ENCODE peak calls at places on chromosomes 1 and 21, in six cellular contexts. N, G, K, J, P and A are unnamed samples.

GRCh38 chr1:171226757-171227370 is 21.4 kb upstream of the FMO1 start:
- DNase-seq in K (peak; percentile 77), G (peak; percentile 81), J (peak; percentile 54), N (peak; percentile 87), P (peak; percentile 73), A (peak; percentile 78)

GRCh38 chr21:45543710-45544448 is 1.6 kb upstream of the SLC19A1 start:
- DNase-seq in K (no peak), P (no peak), N (no peak), G (no peak), J (peak; percentile 28), A (no peak)

GRCh38 chr21:46323227-46323709 is 402 bp downstream of the C21orf58 start:
- DNase-seq in N (peak; percentile 41), J (peak; percentile 26), P (peak; percentile 35), G (peak; percentile 52), K (peak; percentile 28), A (peak; percentile 55)

GRCh38 chr1:22751124-22751531 is 40.5 kb downstream of the EPHB2 start:
- DNase-seq in K (peak; percentile 37), N (no peak), P (no peak), J (no peak), G (no peak), A (no peak)

GRCh38 chr1:94068831-94069648 is 51.9 kb downstream of the ABCA4 start:
- DNase-seq in K (no peak), N (peak; percentile 58), J (no peak), P (no peak), G (peak; percentile 54), A (no peak)

GRCh38 chr1:43908858-43909257 is 24.7 kb upstream of the ARTN start:
- DNase-seq in K (no peak), J (no peak), G (no peak), N (no peak), P (no peak), A (no peak)

GRCh38 chr21:43775795-43776430 is at the start of gene CSTB:
- DNase-seq in N (peak; percentile 87), J (peak; percentile 88), P (peak; percentile 86), G (peak; percentile 90), K (peak; percentile 92), A (peak; percentile 94)

GRCh38 chr1:202084791-202085681 is 37.7 kb upstream of the GPR37L1 start:
- DNase-seq in P (no peak), K (no peak), N (no peak), G (peak; percentile 66), J (no peak), A (no peak)

GRCh38 chr1:30099587-30099986 is 623.8 kb downstream of the MATN1 start:
- DNase-seq in J (no peak), K (no peak), G (no peak), N (no peak), P (no peak), A (no peak)

GRCh38 chr1:4965346-4965726 is 310.9 kb downstream of the AJAP1 start:
- DNase-seq in G (no peak), P (no peak), K (no peak), N (no peak), J (no peak), A (no peak)

GRCh38 chr1:239912471-239912870 is 179.2 kb upstream of the FMN2 start:
- DNase-seq in K (no peak), P (no peak), J (no peak), G (no peak), N (peak; percentile 48), A (peak; percentile 49)

GRCh38 chr1:44354268-44354839 is 703 bp downstream of the ERI3 start:
- DNase-seq in P (no peak), J (no peak), G (no peak), N (peak; percentile 60), K (peak; percentile 8), A (no peak)

GRCh38 chr1:227372662-227373061 is 54.4 kb upstream of the CDC42BPA start:
- DNase-seq in G (no peak), K (no peak), P (no peak), J (no peak), N (peak; percentile 88), A (no peak)

GRCh38 chr1:115184951-115185331 is 95.6 kb upstream of the TSPAN2 start:
- DNase-seq in G (no peak), N (peak; percentile 74), P (no peak), K (no peak), J (no peak), A (no peak)

GRCh38 chr1:87759420-87759819 is 430.7 kb downstream of the LMO4 start:
- DNase-seq in P (no peak), J (no peak), K (no peak), N (no peak), G (no peak), A (no peak)

GRCh38 chr1:12167493-12168429 is 970 bp downstream of the TNFRSF1B start:
- DNase-seq in P (peak; percentile 41), N (no peak), G (no peak), K (no peak), J (no peak), A (peak; percentile 9)

GRCh38 chr1:57848406-57848805 is 424.5 kb upstream of the DAB1 start:
- DNase-seq in N (peak; percentile 57), K (no peak), G (no peak), P (no peak), J (no peak), A (no peak)

GRCh38 chr1:80801691-80802090 is 999.0 kb upstream of the ADGRL2 start:
- DNase-seq in J (no peak), P (no peak), G (no peak), N (no peak), K (no peak), A (no peak)

GRCh38 chr1:212752256-212752933 is 39.2 kb downstream of the NSL1 start:
- DNase-seq in P (no peak), K (no peak), G (no peak), J (no peak), N (peak; percentile 69), A (no peak)

GRCh38 chr1:241674805-241675384 is 22.8 kb downstream of the WDR64 start:
- DNase-seq in J (no peak), K (no peak), P (no peak), N (no peak), G (no peak), A (no peak)

GRCh38 chr1:156704930-156705320 is 458 bp downstream of the CRABP2 start:
- DNase-seq in P (no peak), J (no peak), K (no peak), N (peak; percentile 91), G (peak; percentile 59), A (no peak)
- TF ChIP-seq CTCF in P (no peak), J (no peak), K (no peak), N (no peak), G (no peak), A (no peak)

GRCh38 chr1:27130798-27131197 is 24.1 kb downstream of the SLC9A1 start:
- DNase-seq in G (no peak), J (no peak), N (no peak), K (no peak), P (no peak), A (no peak)

GRCh38 chr1:27124405-27124804 is 30.5 kb downstream of the SLC9A1 start:
- DNase-seq in P (no peak), K (peak; percentile 32), J (no peak), N (no peak), G (peak; percentile 47), A (no peak)

GRCh38 chr1:27122652-27123051 is 32.3 kb downstream of the SLC9A1 start:
- DNase-seq in P (no peak), K (no peak), G (no peak), N (peak; percentile 88), J (no peak), A (no peak)

GRCh38 chr1:27129225-27129624 is 25.7 kb downstream of the SLC9A1 start:
- DNase-seq in K (no peak), G (no peak), P (no peak), J (no peak), N (no peak), A (no peak)

GRCh38 chr1:27127419-27127818 is 27.5 kb downstream of the SLC9A1 start:
- DNase-seq in J (no peak), P (no peak), N (no peak), G (peak; percentile 29), K (no peak), A (no peak)
- TF ChIP-seq CTCF in J (no peak), P (no peak), N (peak; percentile 22), G (peak; percentile 28), K (no peak), A (no peak)

DNA sequence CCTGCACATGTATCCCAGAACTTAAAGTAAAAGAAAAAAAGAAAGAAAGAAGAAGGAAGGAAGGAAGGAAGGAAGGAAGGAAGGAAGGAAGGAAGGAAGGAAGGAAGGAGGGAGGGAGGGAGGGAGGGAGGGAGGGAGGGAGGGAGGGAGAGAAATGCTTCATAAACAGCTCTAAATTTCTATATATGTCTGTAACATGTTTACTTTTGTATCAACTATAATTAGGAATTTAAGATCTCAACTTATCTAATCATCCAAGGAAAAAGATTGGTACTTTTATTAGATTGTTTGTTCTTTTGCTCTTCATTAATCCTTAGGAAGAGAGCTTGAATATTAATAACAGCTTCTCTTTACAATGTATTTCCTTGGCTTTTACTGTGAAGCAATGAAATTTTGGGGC is 195.4 kb upstream of the PRMT6 start:
- DNase-seq in K (no peak), G (no peak), J (no peak), P (no peak), N (no peak), A (no peak)
- TF ChIP-seq CTCF in K (no peak), G (no peak), J (no peak), P (no peak), N (no peak), A (no peak)

GRCh38 chr1:37926061-37926924 is 20.6 kb downstream of the INPP5B start:
- DNase-seq in N (no peak), J (peak; percentile 39), K (no peak), G (no peak), P (peak; percentile 86), A (no peak)

GRCh38 chr1:37930246-37931142 is 16.4 kb downstream of the INPP5B start:
- DNase-seq in K (peak; percentile 63), G (no peak), P (peak; percentile 65), N (peak; percentile 25), J (peak; percentile 18), A (no peak)

GRCh38 chr1:37931148-37931492 is 15.7 kb downstream of the INPP5B start:
- DNase-seq in J (peak; percentile 8), P (peak; percentile 25), N (no peak), K (no peak), G (no peak), A (no peak)

GRCh38 chr1:37932759-37933158 is 14.1 kb downstream of the INPP5B start:
- DNase-seq in J (no peak), G (no peak), K (no peak), N (peak; percentile 78), P (no peak), A (no peak)

GRCh38 chr1:37931493-37932158 is 15.2 kb downstream of the INPP5B start:
- DNase-seq in K (peak; percentile 98), P (peak; percentile 96), J (peak; percentile 97), N (peak; percentile 97), G (peak; percentile 99), A (peak; percentile 97)
- TF ChIP-seq CTCF in K (no peak), P (no peak), J (no peak), N (no peak), G (no peak), A (no peak)